ENCODE peak calls at places on chromosomes 1 and 21, in eight cellular contexts. A is astrocyte of the spinal cord, W is GM06990, G is stomach, D is kidney epithelial cell, B is HFFc6, P is upper lobe of right lung, Z is endothelial cell. Q is an unnamed sample.

GRCh38 chr1:92756537-92756936 is 28.4 kb downstream of the EVI5 start:
- DNase-seq in G (no peak), B (no peak), P (no peak), A (no peak), W (no peak), Z (no peak), D (no peak), Q (no peak)

GRCh38 chr1:234500269-234500668 is 21.3 kb upstream of the TARBP1 start:
- DNase-seq in Z (no peak), P (no peak), G (no peak), D (no peak), W (no peak), A (peak), B (peak), Q (no peak)

GRCh38 chr1:75908717-75909152 is 23.5 kb downstream of the ASB17 start:
- DNase-seq in A (peak), Z (peak), W (peak), G (no peak), D (peak), B (peak), P (no peak), Q (peak)

GRCh38 chr1:14939527-14940284 is 213.8 kb upstream of the TMEM51 start:
- DNase-seq in A (peak), B (peak), P (no peak), D (no peak), W (no peak), G (no peak), Z (no peak), Q (no peak)

GRCh38 chr1:63305043-63305442 is 17.3 kb upstream of the FOXD3 start:
- DNase-seq in B (no peak), W (no peak), P (no peak), A (no peak), G (no peak), Z (no peak), D (no peak), Q (no peak)

GRCh38 chr21:33895356-33895755 is 20.2 kb downstream of the ATP5PO start:
- DNase-seq in B (no peak), A (no peak), P (no peak), G (no peak), W (no peak), D (no peak), Z (no peak), Q (no peak)

GRCh38 chr1:38046884-38047602 is 450 bp upstream of the POU3F1 start:
- DNase-seq in A (peak), D (no peak), P (peak), B (peak), G (peak), W (peak), Z (peak), Q (peak)

GRCh38 chr1:205421728-205422127 is at the start of gene LEMD1:
- DNase-seq in P (no peak), W (no peak), Z (no peak), B (peak), G (no peak), A (no peak), D (no peak), Q (no peak)

GRCh38 chr1:58584082-58584895 is 7.2 kb upstream of the TACSTD2 start:
- DNase-seq in A (peak), W (peak), P (peak), G (peak), B (peak), D (peak), Z (no peak), Q (no peak)

GRCh38 chr1:81758213-81758612 is 42.5 kb upstream of the ADGRL2 start:
- DNase-seq in G (no peak), D (no peak), P (no peak), A (peak), Z (no peak), B (no peak), W (no peak), Q (no peak)

GRCh38 chr1:45359882-45360513 is 19.8 kb upstream of the MUTYH start:
- DNase-seq in P (no peak), G (peak), Z (peak), W (no peak), D (no peak), A (peak), B (peak), Q (no peak)

GRCh38 chr1:55612988-55613387 is 397.8 kb upstream of the USP24 start:
- DNase-seq in G (no peak), W (no peak), A (peak), P (no peak), D (no peak), Z (no peak), B (peak), Q (no peak)

GRCh38 chr1:241391926-241392710 is 35.1 kb upstream of the RGS7 start:
- DNase-seq in B (no peak), D (no peak), Z (no peak), G (no peak), A (peak), P (no peak), W (no peak), Q (no peak)

GRCh38 chr1:229714964-229715603 is 89.0 kb downstream of the URB2 start:
- DNase-seq in G (peak), A (no peak), D (no peak), W (no peak), P (no peak), B (peak), Z (no peak), Q (peak)

GRCh38 chr1:56204206-56204605 is 375.2 kb downstream of the PLPP3 start:
- DNase-seq in A (no peak), W (no peak), Z (no peak), B (no peak), D (no peak), G (no peak), P (no peak), Q (no peak)

GRCh38 chr1:163824006-163824405 is 502.3 kb downstream of the NUF2 start:
- DNase-seq in G (no peak), D (peak), A (peak), P (no peak), B (peak), Z (no peak), W (no peak), Q (no peak)

GRCh38 chr1:109963864-109964263 is 20.7 kb upstream of the AHCYL1 start:
- DNase-seq in G (no peak), A (peak), D (no peak), Z (no peak), W (no peak), B (no peak), P (no peak), Q (no peak)

GRCh38 chr1:230634384-230634783 is 7.9 kb upstream of the COG2 start:
- DNase-seq in Z (no peak), G (no peak), W (no peak), P (no peak), A (no peak), B (no peak), D (no peak), Q (no peak)

GRCh38 chr1:25072461-25072860 is 142.4 kb upstream of the RUNX3 start:
- DNase-seq in B (no peak), D (no peak), Z (no peak), G (no peak), W (no peak), A (no peak), P (peak), Q (no peak)

GRCh38 chr21:34670962-34671348 is 2.2 kb downstream of the CLIC6 start:
- DNase-seq in Z (no peak), P (no peak), W (no peak), B (no peak), D (no peak), A (no peak), G (no peak), Q (no peak)

GRCh38 chr1:213162338-213162737 is 111.3 kb downstream of the RPS6KC1 start:
- DNase-seq in A (peak), B (peak), Z (no peak), G (no peak), D (no peak), P (no peak), W (no peak), Q (no peak)

GRCh38 chr1:110508038-110508437 is 10.9 kb downstream of the KCNA10 start:
- DNase-seq in D (no peak), P (peak), W (peak), G (peak), Z (peak), A (no peak), B (no peak), Q (peak)

GRCh38 chr1:243921113-243921512 is 71.1 kb upstream of the AKT3 start:
- DNase-seq in Z (no peak), A (no peak), D (no peak), P (no peak), G (no peak), B (no peak), W (no peak), Q (no peak)

GRCh38 chr1:174938306-174939000 is 61.3 kb upstream of the CACYBP start:
- DNase-seq in P (no peak), B (no peak), G (no peak), W (no peak), A (no peak), D (no peak), Z (no peak), Q (no peak)

GRCh38 chr1:71031426-71031825 is 16.2 kb downstream of the PTGER3 start:
- DNase-seq in B (peak), Z (no peak), A (no peak), D (no peak), P (no peak), W (no peak), G (no peak), Q (no peak)

GRCh38 chr1:3903141-3904005 is 3.3 kb upstream of the C1orf174 start:
- DNase-seq in D (no peak), W (no peak), B (no peak), A (peak), G (peak), Z (no peak), P (peak), Q (no peak)

GRCh38 chr1:201739492-201740085 is 89.4 kb upstream of the IPO9 start:
- DNase-seq in B (no peak), G (peak), A (no peak), Z (peak), P (peak), D (no peak), W (no peak), Q (peak)

GRCh38 chr1:200558866-200559459 is 61.6 kb downstream of the KIF14 start:
- DNase-seq in P (no peak), A (peak), W (peak), Z (peak), D (peak), G (no peak), B (peak), Q (no peak)

GRCh38 chr1:16904560-16905111 is 8.9 kb downstream of the RNU1-2 start:
- DNase-seq in G (peak), W (peak), P (peak), A (peak), Z (peak), B (peak), D (peak), Q (peak)

GRCh38 chr1:33367488-33368405 is 46.8 kb upstream of the A3GALT2 start:
- DNase-seq in P (peak), B (peak), A (peak), D (no peak), G (peak), Z (peak), W (peak), Q (peak)

GRCh38 chr1:169874229-169874628 is 19.5 kb downstream of the SCYL3 start:
- DNase-seq in B (peak), Z (no peak), P (no peak), G (no peak), D (no peak), A (peak), W (no peak), Q (no peak)

GRCh38 chr1:89998306-89998705 is 3.4 kb downstream of the ZNF326 start:
- DNase-seq in Z (no peak), W (no peak), B (peak), G (no peak), D (no peak), P (no peak), A (no peak), Q (no peak)

GRCh38 chr1:117967472-117967871 is 37.9 kb downstream of the WDR3 start:
- DNase-seq in W (no peak), B (peak), G (no peak), A (peak), Z (no peak), P (no peak), D (no peak), Q (no peak)
- TF ChIP-seq CTCF in W (peak), B (peak), G (no peak), A (peak), Z (peak), P (peak), D (no peak), Q (no peak)

GRCh38 chr1:220012259-220012658 is 34.0 kb downstream of the EPRS1 start:
- DNase-seq in G (no peak), P (no peak), A (peak), W (no peak), Z (no peak), B (no peak), D (no peak), Q (no peak)
- TF ChIP-seq CTCF in G (no peak), P (no peak), A (no peak), W (no peak), Z (no peak), B (peak), D (peak), Q (no peak)

DNA sequence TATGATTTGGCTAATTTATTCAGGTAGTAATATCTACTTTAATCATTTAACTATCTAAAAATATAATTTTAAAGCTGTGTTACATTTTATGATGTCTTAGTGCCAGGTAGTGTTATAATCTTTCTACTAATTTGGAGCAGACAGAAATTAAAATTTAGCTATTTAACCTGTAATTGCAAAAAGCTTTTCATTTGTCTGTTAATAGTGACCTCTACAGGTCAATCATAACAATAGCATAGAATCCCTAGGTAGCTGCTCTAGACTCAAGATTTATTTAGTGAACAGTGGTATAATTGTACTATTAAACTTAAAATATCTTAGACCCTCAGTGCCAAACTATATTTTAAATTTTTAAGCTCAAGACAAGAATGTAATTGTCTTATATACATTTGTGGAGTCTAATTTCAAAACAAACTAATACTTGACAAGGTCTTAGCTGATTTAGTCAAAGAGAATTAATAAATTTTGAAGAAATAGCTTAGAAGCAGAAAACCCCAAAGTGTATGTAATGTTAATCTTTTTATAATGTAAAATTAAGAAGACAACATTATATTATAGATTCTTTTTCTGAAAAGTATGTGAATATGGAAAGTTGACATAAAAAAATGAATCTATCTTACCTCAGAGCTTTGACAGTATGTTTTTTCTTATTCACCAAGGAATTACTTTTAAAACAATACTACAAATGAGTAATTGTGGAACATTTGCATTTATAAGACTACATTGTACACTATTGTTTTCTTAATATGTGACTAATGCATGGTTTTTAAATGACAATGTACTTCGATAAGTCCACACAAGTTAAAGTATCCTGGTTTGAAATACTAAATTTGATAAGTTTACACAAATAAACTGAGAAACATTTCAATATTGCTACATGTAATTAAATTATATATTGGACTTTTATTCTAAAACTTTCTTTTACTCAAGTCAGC is 64.1 kb upstream of the RNPC3 start:
- DNase-seq in B (peak), D (no peak), W (no peak), G (no peak), A (peak), Z (no peak), P (no peak), Q (no peak)
- TF ChIP-seq CTCF in B (peak), D (peak), W (peak), G (no peak), A (peak), Z (peak), P (peak), Q (peak)

DNA sequence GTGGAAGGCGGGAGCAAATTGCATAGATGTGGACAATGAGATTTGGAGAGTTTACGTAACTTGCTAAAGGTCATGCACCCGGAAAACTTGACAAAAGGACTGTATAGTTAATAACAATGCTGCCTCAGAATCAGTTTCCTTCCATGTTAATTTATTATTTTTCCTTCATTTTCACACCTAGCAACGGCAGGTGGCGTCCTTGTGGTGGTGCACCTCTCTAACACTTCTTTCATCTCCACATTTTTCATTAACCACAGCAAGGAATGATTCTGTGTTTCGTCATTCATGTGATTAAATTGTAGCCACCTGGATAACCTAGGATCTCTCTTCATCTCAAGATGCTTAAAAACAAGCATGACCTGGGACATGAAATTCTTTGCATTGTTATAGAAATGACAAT is 2133.0 kb downstream of the NCAM2 start:
- DNase-seq in Z (no peak), W (no peak), A (no peak), G (no peak), P (no peak), B (no peak), D (no peak), Q (no peak)
- TF ChIP-seq CTCF in Z (no peak), W (no peak), A (no peak), G (no peak), P (no peak), B (no peak), D (no peak), Q (no peak)

GRCh38 chr1:22334860-22335550 is 116.6 kb upstream of the ZBTB40 start:
- DNase-seq in W (no peak), D (no peak), P (no peak), B (no peak), G (no peak), Z (no peak), A (no peak), Q (no peak)

GRCh38 chr1:22332166-22332717 is 119.4 kb upstream of the ZBTB40 start:
- DNase-seq in D (no peak), A (no peak), G (no peak), P (peak), B (no peak), W (no peak), Z (no peak), Q (no peak)

GRCh38 chr1:22331618-22332017 is 120.0 kb upstream of the ZBTB40 start:
- DNase-seq in B (no peak), P (peak), D (no peak), W (no peak), A (no peak), G (no peak), Z (no peak), Q (no peak)

GRCh38 chr1:22333516-22334121 is 118.0 kb upstream of the ZBTB40 start:
- DNase-seq in P (no peak), D (no peak), Z (no peak), B (no peak), G (no peak), W (no peak), A (no peak), Q (no peak)

GRCh38 chr1:22332795-22333499 is 118.7 kb upstream of the ZBTB40 start:
- DNase-seq in D (no peak), A (no peak), Z (no peak), G (no peak), B (no peak), W (no peak), P (peak), Q (no peak)
- TF ChIP-seq CTCF in D (no peak), A (no peak), Z (no peak), G (no peak), B (no peak), W (no peak), P (no peak), Q (no peak)

GRCh38 chr21:20968391-20968790 is 29.8 kb upstream of the NCAM2 start:
- DNase-seq in G (no peak), W (no peak), A (peak), D (no peak), P (no peak), B (no peak), Z (no peak), Q (no peak)

GRCh38 chr21:20970691-20971090 is 27.5 kb upstream of the NCAM2 start:
- DNase-seq in G (no peak), Z (no peak), P (no peak), W (no peak), D (no peak), B (no peak), A (no peak), Q (no peak)

GRCh38 chr21:20971296-20971921 is 26.8 kb upstream of the NCAM2 start:
- DNase-seq in Z (peak), P (no peak), D (peak), A (peak), G (no peak), W (no peak), B (peak), Q (peak)
- TF ChIP-seq CTCF in Z (peak), P (peak), D (peak), A (peak), G (no peak), W (no peak), B (peak), Q (peak)

Q was measured in nephron progenitor cell.